ENCODE peak calls at places on chromosomes 3 and 15, in seven cellular contexts. M is H1, F is K562, C is HepG2, X is GM12892, J is SK-N-SH, R is GM12878. H is an unnamed sample.

GRCh38 chr3:182618981-182619591 is 174.2 kb upstream of the ATP11B start:
- DNase-seq in M (no peak), F (no peak), C (no peak), X (no peak), J (no peak), R (no peak), H (no peak)

GRCh38 chr3:4985330-4986174 is 6.3 kb downstream of the BHLHE40 start:
- DNase-seq in M (no peak), F (peak), C (peak), X (no peak), J (no peak), R (no peak), H (no peak)

GRCh38 chr3:187639912-187640822 is 30.0 kb downstream of the SST start:
- DNase-seq in M (no peak), F (no peak), C (no peak), X (no peak), J (no peak), R (no peak), H (no peak)

GRCh38 chr3:149177122-149177521 is 44.5 kb downstream of the CP start:
- DNase-seq in M (no peak), F (no peak), C (no peak), X (no peak), J (no peak), R (no peak), H (no peak)

GRCh38 chr15:33292718-33293307 is 18.0 kb upstream of the RYR3 start:
- DNase-seq in M (peak), F (peak), C (peak), X (no peak), J (peak), R (no peak), H (no peak)

GRCh38 chr3:195087321-195087720 is 183.6 kb downstream of the XXYLT1 start:
- DNase-seq in M (no peak), F (no peak), C (no peak), X (no peak), J (no peak), R (no peak), H (no peak)

GRCh38 chr15:38652998-38653397 is 88.4 kb upstream of the RASGRP1 start:
- DNase-seq in M (no peak), F (no peak), C (no peak), X (no peak), J (no peak), R (no peak), H (no peak)

GRCh38 chr3:188979236-188979635 is 192.5 kb upstream of the TPRG1 start:
- DNase-seq in M (no peak), F (no peak), C (no peak), X (no peak), J (no peak), R (no peak), H (no peak)

GRCh38 chr3:166118049-166118448 is 280.8 kb upstream of the BCHE start:
- DNase-seq in M (no peak), F (no peak), C (no peak), X (no peak), J (no peak), R (no peak), H (no peak)

DNA sequence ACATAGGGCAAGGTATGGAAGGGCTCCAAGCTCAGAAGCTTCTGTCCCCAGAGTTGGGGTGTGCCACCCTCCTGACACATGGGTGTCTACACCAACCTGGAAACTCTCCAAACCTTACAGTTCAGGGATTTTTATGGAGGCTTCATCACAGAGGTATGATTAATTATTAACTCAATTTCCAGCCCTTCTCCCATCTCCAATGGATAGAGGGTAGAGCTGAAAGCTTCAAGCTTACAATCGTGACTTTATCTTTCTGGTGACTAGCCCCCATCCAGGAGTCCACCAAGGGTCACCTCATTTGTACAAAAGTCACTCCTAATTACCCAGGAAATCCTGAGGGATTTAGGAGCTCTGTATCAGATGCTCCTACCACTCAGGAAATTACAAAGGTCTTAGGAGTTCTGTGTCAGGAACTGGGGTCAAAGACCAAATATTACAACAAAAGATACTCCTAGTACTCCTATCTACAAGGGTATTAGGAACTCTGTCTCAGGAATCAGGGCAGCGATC is 62.7 kb downstream of the TFDP2 start:
- DNase-seq in M (no peak), F (no peak), C (peak), X (no peak), J (no peak), R (no peak), H (no peak)
- TF ChIP-seq POLR2AphosphoS5 in M (no peak), F (no peak), C (no peak), X (no peak), J (no peak), R (no peak), H (no peak)

GRCh38 chr15:62847900-62848489 is 194.6 kb upstream of the TPM1 start:
- DNase-seq in M (peak), F (peak), C (peak), X (no peak), J (peak), R (no peak), H (peak)
- TF ChIP-seq TAF1 in M (no peak), F (no peak), C (no peak), X (no peak), J (no peak), R (no peak), H (no peak)

GRCh38 chr15:40382580-40383456 is at the start of gene KNSTRN:
- DNase-seq in M (peak), F (peak), C (peak), X (peak), J (peak), R (peak), H (peak)
- TF ChIP-seq POLR2AphosphoS5 in M (no peak), F (peak), C (peak), X (peak), J (peak), R (peak), H (peak)

GRCh38 chr15:92655178-92655995 is at the start of gene FAM174B:
- DNase-seq in M (peak), F (no peak), C (no peak), X (peak), J (peak), R (no peak), H (peak)

GRCh38 chr15:92653366-92653765 is 2.2 kb downstream of the FAM174B start:
- DNase-seq in M (no peak), F (no peak), C (no peak), X (no peak), J (no peak), R (no peak), H (no peak)

GRCh38 chr15:92654662-92655061 is 913 bp downstream of the FAM174B start:
- DNase-seq in M (peak), F (no peak), C (no peak), X (no peak), J (no peak), R (no peak), H (no peak)

GRCh38 chr15:92652576-92652966 is 3.0 kb downstream of the FAM174B start:
- DNase-seq in M (peak), F (no peak), C (no peak), X (no peak), J (no peak), R (no peak), H (no peak)

GRCh38 chr15:92653836-92654524 is 1.6 kb downstream of the FAM174B start:
- DNase-seq in M (peak), F (no peak), C (peak), X (no peak), J (peak), R (no peak), H (no peak)
- TF ChIP-seq TAF1 in M (no peak), F (no peak), C (no peak), X (no peak), J (no peak), R (no peak), H (no peak)

GRCh38 chr15:101320501-101321052 is 25.5 kb upstream of the SNRPA1 start:
- DNase-seq in M (peak), F (no peak), C (no peak), X (no peak), J (no peak), R (no peak), H (peak)
- TF ChIP-seq POLR2AphosphoS5 in M (no peak), F (no peak), C (no peak), X (no peak), J (no peak), R (no peak), H (no peak)

DNA sequence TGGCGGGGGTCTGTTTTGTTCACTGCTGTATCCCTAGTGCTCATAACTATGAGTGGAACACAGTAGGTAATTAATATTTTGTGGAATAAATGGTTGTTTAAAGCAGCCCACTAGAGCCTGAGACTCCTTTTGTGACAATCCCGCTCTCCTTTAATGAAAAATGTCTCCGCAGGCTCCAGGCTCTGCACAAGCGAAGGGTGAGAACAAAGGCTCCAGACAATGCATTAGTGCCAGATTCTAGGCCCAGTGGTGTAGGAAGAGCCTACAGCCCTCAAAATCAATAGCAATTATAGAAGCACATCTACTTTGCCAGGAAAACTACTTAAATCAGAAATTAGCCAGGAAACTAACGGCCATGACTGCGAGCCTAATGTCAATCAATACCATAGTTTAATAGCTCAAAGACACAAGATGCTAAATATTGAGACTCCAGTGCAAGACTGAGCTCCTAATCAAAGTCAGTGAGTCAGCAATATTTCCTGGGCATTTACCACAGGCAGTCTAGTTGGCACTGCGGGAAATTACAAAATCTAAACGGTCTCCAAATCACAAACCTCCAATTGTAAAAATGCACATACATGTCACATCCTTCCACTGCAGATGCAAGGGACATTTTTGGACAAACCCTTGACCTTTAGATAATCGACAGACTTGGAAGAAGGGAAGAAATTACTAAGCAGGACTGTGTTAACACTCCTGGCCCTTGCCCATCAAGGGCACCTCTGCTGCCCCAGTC is 2.3 kb downstream of the ANXA2 start:
- DNase-seq in M (no peak), F (no peak), C (no peak), X (no peak), J (no peak), R (no peak), H (no peak)
- TF ChIP-seq TAF1 in M (no peak), F (no peak), C (no peak), X (no peak), J (no peak), R (no peak), H (no peak)